ENCODE peak calls at places on chromosomes 2 and 18, in nine cellular contexts. W is left ventricle myocardium inferior, I is mammary epithelial cell, E is mesendoderm, G is SJCRH30, N is esophagus squamous epithelium, D is colonic mucosa, J is endothelial cell of umbilical vein, Q is AG04450. Z is an unnamed sample. For H3K27me3, the result is how much of the 10 kb centered on the place peaks cover.

GRCh38 chr2:46122318-46122970 is 174.8 kb upstream of the EPAS1 start:
- DNase-seq in Q (no peak), W (no peak), D (peak), G (no peak), N (no peak), E (no peak), J (no peak), I (no peak), Z (no peak)

GRCh38 chr18:36298113-36298701 is 694 bp downstream of the FHOD3 start:
- DNase-seq in I (no peak), Q (no peak), J (no peak), N (no peak), D (no peak), W (no peak), E (peak), G (no peak), Z (no peak)

GRCh38 chr18:70294471-70295191 is 5.8 kb downstream of the SOCS6 start:
- DNase-seq in Q (no peak), W (no peak), J (no peak), D (no peak), E (no peak), I (no peak), N (no peak), G (no peak), Z (no peak)

GRCh38 chr2:45992021-45992745 is 305.0 kb upstream of the EPAS1 start:
- DNase-seq in G (no peak), N (no peak), E (peak), J (no peak), W (no peak), D (peak), Q (no peak), I (peak), Z (no peak)

GRCh38 chr2:28419003-28419704 is 26.5 kb downstream of the FOSL2 start:
- DNase-seq in Q (no peak), E (peak), G (no peak), D (no peak), N (no peak), I (no peak), W (no peak), J (no peak), Z (no peak)

GRCh38 chr2:222753251-222753824 is 81.9 kb downstream of the MOGAT1 start:
- DNase-seq in N (no peak), D (no peak), W (peak), E (no peak), I (peak), Q (no peak), J (no peak), G (peak), Z (no peak)

GRCh38 chr18:31146809-31147208 is 15.8 kb downstream of the DSC1 start:
- DNase-seq in E (no peak), I (peak), Q (no peak), N (no peak), G (no peak), W (no peak), J (no peak), D (no peak), Z (no peak)

GRCh38 chr2:38387887-38388286 is 10.8 kb upstream of the ATL2 start:
- DNase-seq in N (no peak), G (no peak), Q (no peak), J (no peak), W (no peak), E (no peak), I (no peak), D (no peak), Z (no peak)

GRCh38 chr2:102110596-102111334 is 31.8 kb upstream of the IL1R1 start:
- DNase-seq in G (no peak), N (no peak), I (no peak), D (no peak), J (no peak), Q (no peak), W (no peak), E (no peak), Z (no peak)

GRCh38 chr2:106816974-106817373 is 69.0 kb downstream of the ST6GAL2 start:
- DNase-seq in G (no peak), Q (no peak), I (no peak), E (no peak), W (peak), J (no peak), N (no peak), D (no peak), Z (no peak)

GRCh38 chr2:142596334-142597088 is 281.0 kb upstream of the KYNU start:
- DNase-seq in D (no peak), I (no peak), Q (no peak), N (no peak), W (no peak), E (no peak), J (no peak), G (no peak), Z (no peak)

GRCh38 chr2:37786153-37786809 is 114.8 kb upstream of the CDC42EP3 start:
- DNase-seq in J (no peak), Q (no peak), G (peak), N (no peak), W (no peak), E (no peak), D (no peak), I (no peak), Z (no peak)

GRCh38 chr2:233811732-233812131 is 33.6 kb downstream of the MROH2A start:
- DNase-seq in D (no peak), J (no peak), Q (no peak), W (no peak), E (no peak), G (no peak), N (no peak), I (no peak), Z (peak)

GRCh38 chr2:201978333-201978732 is 55.3 kb upstream of the FZD7 start:
- DNase-seq in W (no peak), G (no peak), D (no peak), N (no peak), I (no peak), E (no peak), Q (no peak), J (no peak), Z (no peak)

GRCh38 chr18:71327443-71328120 is 1038.7 kb downstream of the SOCS6 start:
- DNase-seq in Q (no peak), J (no peak), D (no peak), I (no peak), W (no peak), E (no peak), N (no peak), G (no peak), Z (no peak)

GRCh38 chr2:51158236-51158635 is 126.3 kb upstream of the NRXN1 start:
- DNase-seq in I (no peak), D (no peak), E (no peak), Q (no peak), N (no peak), W (no peak), J (no peak), G (no peak), Z (no peak)

GRCh38 chr18:13245481-13246000 is 27.0 kb downstream of the LDLRAD4 start:
- DNase-seq in W (no peak), J (no peak), Q (no peak), I (no peak), G (no peak), E (no peak), N (no peak), D (no peak), Z (no peak)

GRCh38 chr2:170814551-170815245 is 2.0 kb upstream of the GAD1 start:
- DNase-seq in N (no peak), W (no peak), E (peak), J (no peak), I (no peak), D (no peak), Q (no peak), G (no peak), Z (no peak)

GRCh38 chr18:50928551-50928950 is 39.3 kb upstream of the ELAC1 start:
- DNase-seq in N (no peak), G (no peak), W (no peak), J (no peak), I (peak), E (no peak), D (no peak), Q (no peak), Z (no peak)

GRCh38 chr2:34912084-34912483 is 1313.0 kb upstream of the FAM98A start:
- DNase-seq in E (no peak), Q (no peak), N (no peak), D (no peak), I (no peak), G (no peak), W (no peak), J (no peak), Z (no peak)

GRCh38 chr2:237333748-237334147 is 80.2 kb downstream of the COL6A3 start:
- DNase-seq in G (no peak), Q (no peak), I (no peak), N (no peak), W (no peak), E (peak), D (no peak), J (no peak), Z (no peak)

GRCh38 chr2:238114851-238115660 is 14.9 kb downstream of the ESPNL start:
- DNase-seq in W (peak), N (no peak), D (no peak), Q (no peak), I (no peak), J (no peak), G (no peak), E (no peak), Z (no peak)

GRCh38 chr2:14137643-14138042 is 494.9 kb upstream of the LRATD1 start:
- DNase-seq in D (no peak), W (no peak), Q (no peak), I (no peak), G (no peak), E (peak), N (no peak), J (no peak), Z (no peak)

GRCh38 chr2:214322662-214323061 is 88.2 kb upstream of the VWC2L start:
- DNase-seq in E (no peak), Q (no peak), G (no peak), N (no peak), W (no peak), I (peak), D (no peak), J (no peak), Z (no peak)

GRCh38 chr2:172434821-172435607 is 7.6 kb downstream of the ITGA6 start:
- DNase-seq in W (no peak), N (no peak), Q (no peak), D (no peak), E (peak), I (no peak), J (no peak), G (no peak), Z (peak)

GRCh38 chr2:236642584-236643291 is 73.1 kb downstream of the ACKR3 start:
- DNase-seq in E (peak), W (peak), J (peak), Q (peak), N (no peak), I (peak), D (peak), G (peak), Z (no peak)

DNA sequence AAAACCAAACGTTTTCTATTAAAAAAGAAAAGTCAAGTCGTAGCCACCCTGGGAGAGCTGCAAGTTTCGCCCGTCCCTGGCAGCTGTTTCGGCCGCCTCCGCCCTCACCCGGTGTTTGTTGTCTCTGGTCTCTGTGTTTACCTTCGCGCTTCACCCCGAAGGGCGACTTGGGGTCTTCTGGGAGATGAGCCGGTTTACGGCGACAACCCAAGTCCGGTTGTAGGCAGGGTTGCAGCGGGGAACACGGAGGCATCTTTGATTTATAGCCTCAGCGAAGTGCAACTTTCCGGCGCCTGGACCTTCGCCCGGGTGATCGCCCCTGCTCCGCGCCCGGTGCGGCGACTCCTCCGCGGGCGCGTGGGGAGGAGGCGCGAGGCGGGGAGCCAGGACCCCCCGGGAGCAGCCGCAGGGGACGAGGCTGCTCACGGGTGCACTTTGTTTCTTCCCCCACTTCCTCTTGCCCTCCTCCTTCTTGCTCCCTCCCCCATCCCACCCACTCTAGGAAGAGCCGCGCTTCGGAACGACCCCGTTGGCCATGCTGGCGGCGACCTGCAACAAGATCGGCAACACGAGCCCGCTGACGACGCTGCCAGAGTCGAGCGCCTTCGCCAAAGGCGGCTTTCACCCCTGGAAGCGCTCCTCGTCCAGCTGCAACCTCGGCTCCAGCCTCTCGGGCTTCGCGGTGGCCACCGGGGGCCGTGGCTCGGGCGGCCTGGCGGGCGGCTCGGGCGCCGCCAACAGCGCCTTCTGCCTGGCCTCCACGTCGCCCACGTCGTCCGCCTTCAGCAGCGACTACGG is 1.1 kb downstream of the SP9 start:
- DNase-seq in E (peak), J (peak), Q (no peak), W (no peak), G (peak), N (no peak), D (no peak), I (peak), Z (no peak)
- H3K27me3 ChIP-seq in E (under half), J (half or more), Q (half or more), W (half or more), G (under half), N (half or more), D (half or more), I (half or more), Z (half or more)

GRCh38 chr18:34222025-34222395 is 2.7 kb downstream of the NOL4 start:
- DNase-seq in Q (no peak), W (no peak), G (no peak), I (no peak), E (peak), J (peak), D (no peak), N (no peak), Z (no peak)
- H3K27me3 ChIP-seq in Q (under half), W (half or more), G (under half), I (under half), E (under half), J (half or more), D (under half), N (under half), Z (under half)

GRCh38 chr18:5892772-5893431 is 2.4 kb downstream of the TMEM200C start:
- DNase-seq in E (no peak), W (no peak), J (no peak), D (no peak), G (no peak), I (no peak), N (no peak), Q (no peak), Z (no peak)
- H3K27me3 ChIP-seq in E (under half), W (half or more), J (half or more), D (half or more), G (under half), I (under half), N (under half), Q (under half), Z (half or more)

GRCh38 chr2:2851316-2851715 is 520.2 kb upstream of the MYT1L start:
- DNase-seq in E (no peak), W (no peak), G (no peak), Q (no peak), J (no peak), D (no peak), I (no peak), N (no peak), Z (no peak)
- H3K27me3 ChIP-seq in E (under half), W (under half), G (under half), Q (under half), J (under half), D (under half), I (under half), N (under half), Z (under half)

GRCh38 chr2:121283670-121284245 is 1.2 kb downstream of the TFCP2L1 start:
- DNase-seq in I (peak), N (no peak), Q (no peak), E (peak), D (peak), W (no peak), J (no peak), G (no peak), Z (no peak)

GRCh38 chr2:121285077-121285449 is at the start of gene TFCP2L1:
- DNase-seq in J (no peak), E (peak), D (peak), Q (no peak), I (peak), W (no peak), N (no peak), G (no peak), Z (no peak)

GRCh38 chr2:121282800-121283382 is 2.1 kb downstream of the TFCP2L1 start:
- DNase-seq in W (no peak), N (no peak), Q (no peak), G (no peak), E (no peak), I (no peak), J (no peak), D (peak), Z (no peak)

GRCh38 chr2:121285926-121286325 is 924 bp upstream of the TFCP2L1 start:
- DNase-seq in W (no peak), D (no peak), Q (no peak), G (no peak), N (no peak), J (no peak), I (no peak), E (no peak), Z (no peak)

DNA sequence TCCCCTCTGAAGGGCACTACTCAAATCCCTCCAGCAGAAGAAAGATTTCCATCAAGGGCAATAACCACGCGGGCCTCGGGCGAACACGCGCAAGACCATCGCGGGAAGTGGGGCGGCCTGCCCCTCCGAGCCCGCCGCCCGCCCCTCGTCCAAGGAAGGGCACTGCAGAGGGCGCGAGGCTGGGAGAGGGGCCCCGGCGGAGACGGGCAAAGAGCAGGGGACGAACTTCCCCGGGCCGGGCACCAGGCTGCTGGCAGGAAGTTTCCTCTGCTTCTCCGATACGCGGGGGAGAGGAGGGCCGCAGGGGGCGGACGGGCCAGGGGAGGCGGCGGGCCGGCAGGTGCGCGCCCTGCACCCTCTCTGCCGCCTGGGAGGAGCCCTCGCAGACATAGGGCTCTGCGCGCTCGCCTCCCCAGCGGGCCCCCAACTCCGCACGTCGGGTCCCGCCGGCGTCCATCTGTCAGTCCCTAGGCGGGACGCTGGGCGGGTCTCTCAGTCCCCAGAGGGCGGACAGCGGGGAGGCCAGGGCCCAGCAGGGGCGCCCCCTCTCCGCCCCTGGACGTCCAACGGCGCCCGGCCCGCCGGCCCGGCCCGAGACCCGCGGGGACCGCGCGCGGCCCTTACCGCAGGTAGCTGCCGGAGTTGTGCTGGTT is 452 bp downstream of the TFCP2L1 start:
- DNase-seq in G (no peak), J (no peak), D (peak), Q (no peak), W (no peak), E (peak), I (peak), N (no peak), Z (no peak)
- H3K27me3 ChIP-seq in G (under half), J (under half), D (under half), Q (under half), W (half or more), E (under half), I (under half), N (under half), Z (under half)

Z was measured in CD4-positive, alpha-beta T cell.